ENCODE peak calls at places on chromosomes 5 and 9, in ten cellular contexts. I is kidney, O is fibroblast of lung, P is endothelial cell, A is ovary, G is astrocyte of the cerebellum, E is fibroblast of mammary gland, M is HFF-Myc, K is AG10803, N is left ventricle myocardium inferior. F is an unnamed sample.

GRCh38 chr5:136279314-136279713 is 86.0 kb downstream of the TRPC7 start:
- DNase-seq in I (no peak), O (no peak), P (no peak), A (no peak), G (no peak), E (peak), M (no peak), K (no peak), N (no peak), F (no peak)

GRCh38 chr9:101504188-101504587 is 29.5 kb upstream of the RNF20 start:
- DNase-seq in I (no peak), O (no peak), P (no peak), A (no peak), G (no peak), E (no peak), M (no peak), K (no peak), N (no peak), F (no peak)

GRCh38 chr5:160486573-160486972 is 64.9 kb downstream of the PTTG1 start:
- DNase-seq in I (no peak), O (no peak), P (no peak), A (no peak), G (no peak), E (no peak), M (no peak), K (no peak), N (no peak), F (no peak)

GRCh38 chr9:113978954-113979712 is 99.0 kb downstream of the AMBP start:
- DNase-seq in I (no peak), O (no peak), P (no peak), A (no peak), G (no peak), E (peak), M (peak), K (peak), N (no peak), F (no peak)

GRCh38 chr5:74465724-74466123 is 174.8 kb downstream of the ENC1 start:
- DNase-seq in I (no peak), O (no peak), P (no peak), A (no peak), G (no peak), E (no peak), M (no peak), K (no peak), N (no peak), F (no peak)

GRCh38 chr9:20783057-20784038 is 99.3 kb downstream of the FOCAD start:
- DNase-seq in I (no peak), O (no peak), P (no peak), A (no peak), G (no peak), E (no peak), M (no peak), K (no peak), N (no peak), F (no peak)

GRCh38 chr5:37926732-37927131 is 86.9 kb upstream of the GDNF start:
- DNase-seq in I (no peak), O (peak), P (no peak), A (no peak), G (no peak), E (peak), M (peak), K (peak), N (no peak), F (no peak)

GRCh38 chr9:120904061-120904998 is 22.3 kb downstream of the TRAF1 start:
- DNase-seq in I (no peak), O (no peak), P (no peak), A (no peak), G (no peak), E (no peak), M (no peak), K (no peak), N (no peak), F (no peak)

GRCh38 chr5:119454171-119454570 is 1.9 kb downstream of the HSD17B4 start:
- DNase-seq in I (no peak), O (no peak), P (no peak), A (no peak), G (no peak), E (no peak), M (no peak), K (no peak), N (no peak), F (no peak)

GRCh38 chr9:82212885-82213284 is 224.3 kb downstream of the SPATA31D1 start:
- DNase-seq in I (no peak), O (no peak), P (no peak), A (no peak), G (no peak), E (no peak), M (no peak), K (no peak), N (no peak), F (no peak)

GRCh38 chr5:6649186-6649585 is 15.9 kb downstream of the SRD5A1 start:
- DNase-seq in I (no peak), O (no peak), P (no peak), A (no peak), G (no peak), E (no peak), M (no peak), K (no peak), N (no peak), F (no peak)

GRCh38 chr5:108727639-108728565 is 19.8 kb upstream of the FER start:
- DNase-seq in I (peak), O (peak), P (peak), A (peak), G (peak), E (peak), M (peak), K (peak), N (peak), F (peak)

GRCh38 chr5:178784391-178784790 is 53.9 kb upstream of the ZNF354A start:
- DNase-seq in I (no peak), O (no peak), P (no peak), A (no peak), G (no peak), E (no peak), M (no peak), K (no peak), N (no peak), F (no peak)

GRCh38 chr5:151094054-151094858 is 13.4 kb upstream of the TNIP1 start:
- DNase-seq in I (no peak), O (no peak), P (no peak), A (no peak), G (no peak), E (no peak), M (no peak), K (no peak), N (no peak), F (no peak)

GRCh38 chr5:96756985-96757384 is 50.8 kb downstream of the ERAP1 start:
- DNase-seq in I (no peak), O (no peak), P (no peak), A (no peak), G (no peak), E (peak), M (no peak), K (peak), N (no peak), F (no peak)

GRCh38 chr9:130041648-130042405 is 1.2 kb downstream of the FNBP1 start:
- DNase-seq in I (peak), O (peak), P (peak), A (peak), G (no peak), E (no peak), M (no peak), K (no peak), N (peak), F (peak)

GRCh38 chr5:75435101-75435500 is 76.3 kb downstream of the CERT1 start:
- DNase-seq in I (no peak), O (no peak), P (no peak), A (no peak), G (peak), E (peak), M (no peak), K (peak), N (no peak), F (no peak)

GRCh38 chr9:121529237-121529987 is 29.8 kb upstream of the GGTA1 start:
- DNase-seq in I (peak), O (peak), P (no peak), A (peak), G (peak), E (peak), M (peak), K (peak), N (peak), F (no peak)

GRCh38 chr9:88949961-88950340 is 41.3 kb upstream of the S1PR3 start:
- DNase-seq in I (no peak), O (no peak), P (no peak), A (no peak), G (no peak), E (peak), M (no peak), K (no peak), N (no peak), F (no peak)

GRCh38 chr5:93246093-93246855 is 334.7 kb downstream of the NR2F1-AS1 start:
- DNase-seq in I (no peak), O (peak), P (no peak), A (peak), G (peak), E (peak), M (no peak), K (peak), N (no peak), F (peak)

GRCh38 chr9:136657975-136658848 is 4.5 kb upstream of the EGFL7 start:
- DNase-seq in I (peak), O (no peak), P (no peak), A (no peak), G (no peak), E (no peak), M (no peak), K (no peak), N (peak), F (peak)

GRCh38 chr5:109959652-109960051 is 269.9 kb downstream of the MAN2A1 start:
- DNase-seq in I (no peak), O (no peak), P (no peak), A (no peak), G (no peak), E (no peak), M (no peak), K (no peak), N (no peak), F (no peak)
- TF ChIP-seq CTCF in I (no peak), O (peak), P (peak), A (no peak), G (no peak), E (peak), M (no peak), K (no peak), N (peak), F (peak)

GRCh38 chr5:102537011-102537410 is 38.2 kb upstream of the SLCO6A1 start:
- DNase-seq in I (no peak), O (no peak), P (no peak), A (no peak), G (no peak), E (no peak), M (no peak), K (no peak), N (no peak), F (no peak)

GRCh38 chr5:102540251-102540812 is 41.5 kb upstream of the SLCO6A1 start:
- DNase-seq in I (no peak), O (no peak), P (no peak), A (no peak), G (no peak), E (peak), M (no peak), K (no peak), N (no peak), F (no peak)

GRCh38 chr5:102539598-102539997 is 40.8 kb upstream of the SLCO6A1 start:
- DNase-seq in I (no peak), O (no peak), P (no peak), A (no peak), G (no peak), E (peak), M (no peak), K (no peak), N (no peak), F (no peak)

GRCh38 chr5:102532126-102532525 is 33.3 kb upstream of the SLCO6A1 start:
- DNase-seq in I (no peak), O (no peak), P (no peak), A (no peak), G (no peak), E (peak), M (no peak), K (no peak), N (peak), F (no peak)

DNA sequence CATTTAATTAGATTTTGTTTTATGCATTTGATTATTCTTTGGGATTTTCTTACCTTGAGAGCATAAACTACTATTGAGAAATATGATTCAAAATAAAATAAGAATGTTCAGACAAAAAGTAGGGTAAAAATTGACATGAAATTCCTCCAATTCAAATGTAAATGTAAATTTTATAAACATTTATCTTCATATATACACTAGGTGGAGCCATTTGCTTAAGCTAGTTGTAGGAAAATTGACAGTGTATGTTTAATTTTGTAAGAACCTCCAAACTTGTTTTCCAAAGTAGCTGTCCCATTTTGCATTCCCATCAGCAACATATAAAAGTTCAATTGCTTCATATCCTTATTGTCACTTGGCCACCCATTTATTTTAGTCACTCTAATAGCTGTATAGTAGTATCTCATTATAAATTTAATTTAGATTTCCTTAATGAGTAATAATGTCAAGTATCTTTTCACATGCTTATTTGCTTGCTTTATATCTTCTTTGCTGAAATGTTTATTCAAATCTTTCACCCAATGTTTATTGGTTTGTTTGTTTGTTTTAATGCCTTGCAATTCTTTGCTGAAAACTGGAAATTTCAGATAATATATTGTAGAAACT is 37.6 kb upstream of the SLCO6A1 start:
- DNase-seq in I (no peak), O (peak), P (no peak), A (no peak), G (no peak), E (peak), M (no peak), K (peak), N (no peak), F (no peak)
- TF ChIP-seq CTCF in I (peak), O (peak), P (peak), A (no peak), G (peak), E (peak), M (no peak), K (peak), N (peak), F (peak)

GRCh38 chr5:34580983-34581382 is 75.1 kb upstream of the RAI14 start:
- DNase-seq in I (no peak), O (no peak), P (no peak), A (no peak), G (no peak), E (no peak), M (no peak), K (no peak), N (no peak), F (no peak)
- TF ChIP-seq CTCF in I (no peak), O (no peak), P (no peak), A (no peak), G (no peak), E (no peak), M (no peak), K (no peak), N (no peak), F (no peak)

GRCh38 chr5:126490167-126490937 is 67.1 kb downstream of the GRAMD2B start:
- DNase-seq in I (no peak), O (no peak), P (no peak), A (no peak), G (peak), E (peak), M (peak), K (peak), N (no peak), F (peak)
- TF ChIP-seq CTCF in I (no peak), O (no peak), P (no peak), A (no peak), G (peak), E (peak), M (peak), K (peak), N (no peak), F (no peak)

GRCh38 chr5:62305715-62306493 is at the start of gene KIF2A:
- DNase-seq in I (peak), O (peak), P (peak), A (peak), G (peak), E (peak), M (peak), K (peak), N (peak), F (peak)
- TF ChIP-seq CTCF in I (no peak), O (no peak), P (no peak), A (peak), G (no peak), E (no peak), M (no peak), K (peak), N (peak), F (no peak)

DNA sequence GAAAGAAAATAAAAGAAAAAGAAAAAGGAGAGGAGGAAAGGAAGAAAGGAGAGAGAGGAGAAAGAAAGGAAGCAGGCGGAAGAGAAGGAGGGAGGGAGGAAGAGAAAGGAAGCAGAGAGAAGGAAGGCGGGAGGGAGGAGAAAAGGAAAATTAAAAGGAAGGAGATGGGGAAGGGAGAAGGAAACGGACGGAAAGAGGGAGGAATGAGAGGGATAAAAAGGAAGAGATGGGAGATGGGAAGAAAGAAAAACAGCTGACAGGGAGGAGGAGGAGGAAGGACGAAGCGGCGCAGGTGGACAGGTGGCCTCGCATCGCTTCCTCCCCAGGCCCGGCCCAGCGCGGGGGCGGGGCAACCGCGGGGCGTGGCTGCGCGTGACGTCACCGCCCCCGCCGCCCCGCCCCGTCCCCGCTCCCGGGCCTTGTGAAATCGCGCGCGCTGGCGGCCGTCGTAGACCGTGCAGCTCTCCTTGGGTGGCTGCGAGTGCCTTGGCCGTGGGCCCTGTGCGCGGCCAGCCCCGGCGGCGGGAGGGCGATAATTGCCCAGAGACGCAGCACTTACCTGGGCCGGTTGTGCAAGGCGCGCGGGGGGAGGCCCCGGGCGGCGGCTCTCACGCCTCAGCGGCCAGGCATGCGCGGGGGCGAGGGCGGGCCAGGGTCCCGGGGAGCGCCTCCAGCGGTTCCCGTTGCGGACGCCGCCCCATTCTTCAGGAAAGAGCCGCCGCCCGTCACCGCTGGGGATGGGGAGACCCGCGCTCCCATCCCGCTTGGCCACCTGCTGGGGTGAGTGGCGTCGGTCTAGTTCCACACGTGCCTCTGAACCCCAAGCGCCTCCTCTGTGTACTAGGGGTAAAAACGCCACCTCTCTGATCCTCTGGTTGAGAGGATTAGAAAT is 49.6 kb upstream of the FOXE1 start:
- DNase-seq in I (peak), O (peak), P (peak), A (peak), G (no peak), E (peak), M (no peak), K (peak), N (peak), F (peak)
- TF ChIP-seq CTCF in I (no peak), O (no peak), P (no peak), A (no peak), G (no peak), E (no peak), M (no peak), K (no peak), N (peak), F (no peak)

F was measured in nephron progenitor cell.